ENCODE peak calls at places on chromosomes 6 and 20, in six cellular contexts. O is LoVo; H is stimulated activated CD8-positive, alpha-beta memory T cell treated with anti-CD3 and anti-CD28 coated beads, Interleukin-7, amount 100 ng/mL, for 1 hour; M is COR-L47; K is Peyer's patch; Y is non-pigmented ciliary epithelial cell. Q is an unnamed sample.

GRCh38 chr6:130742282-130742681 is 84.9 kb upstream of the SMLR1 start:
- DNase-seq in O (no peak), K (no peak), M (no peak), H (no peak), Y (peak), Q (no peak)

GRCh38 chr20:51174536-51174935 is 151.6 kb upstream of the KCNG1 start:
- DNase-seq in H (no peak), Y (no peak), M (no peak), O (no peak), K (no peak), Q (no peak)

GRCh38 chr6:17714177-17714576 is 7.5 kb upstream of the NUP153 start:
- DNase-seq in O (no peak), M (no peak), H (no peak), Y (no peak), K (no peak), Q (no peak)

GRCh38 chr6:84842526-84843161 is 78.2 kb upstream of the TBX18 start:
- DNase-seq in H (no peak), M (peak), K (no peak), Y (no peak), O (no peak), Q (no peak)

GRCh38 chr6:97665410-97665809 is 382.4 kb upstream of the MMS22L start:
- DNase-seq in K (no peak), O (no peak), H (no peak), Y (no peak), M (no peak), Q (no peak)

GRCh38 chr6:26330835-26331808 is 33.9 kb upstream of the BTN3A2 start:
- DNase-seq in O (peak), H (no peak), M (peak), Y (no peak), K (no peak), Q (no peak)

GRCh38 chr6:34585512-34586045 is 29.4 kb upstream of the SPDEF start:
- DNase-seq in O (no peak), M (no peak), Y (peak), K (peak), H (no peak), Q (no peak)

GRCh38 chr20:51313275-51313898 is 229.1 kb downstream of the NFATC2 start:
- DNase-seq in K (no peak), O (no peak), Y (no peak), H (no peak), M (no peak), Q (no peak)

GRCh38 chr6:129469070-129469662 is 240.8 kb downstream of the ARHGAP18 start:
- DNase-seq in O (no peak), M (no peak), H (no peak), Y (no peak), K (no peak), Q (no peak)

GRCh38 chr6:1024587-1024986 is 287.3 kb upstream of the FOXQ1 start:
- DNase-seq in M (no peak), O (peak), K (no peak), Y (peak), H (no peak), Q (no peak)

GRCh38 chr20:11248691-11249178 is 574.9 kb upstream of the JAG1 start:
- DNase-seq in Y (no peak), K (no peak), M (no peak), H (no peak), O (no peak), Q (no peak)

GRCh38 chr6:165880721-165881120 is 217.7 kb upstream of the PDE10A start:
- DNase-seq in H (no peak), M (no peak), O (no peak), K (no peak), Y (no peak), Q (no peak)

GRCh38 chr20:35328689-35329088 is 36.5 kb upstream of the FAM83C start:
- DNase-seq in M (no peak), Y (no peak), H (no peak), O (no peak), K (no peak), Q (no peak)

GRCh38 chr6:31659649-31660223 is 842 bp downstream of the C6orf47 start:
- DNase-seq in H (no peak), Y (no peak), M (no peak), K (peak), O (no peak), Q (no peak)